ENCODE peak calls at places on chromosomes 16 and 17, in seven cellular contexts. Z, C, Y, J, D, A and H are unnamed samples. For H3K4me1, the result is how much of the 10 kb centered on the place peaks cover.

GRCh38 chr16:62041401-62041800 is 5.2 kb upstream of the CDH8 start:
- DNase-seq in Y (no peak), D (no peak), A (no peak), Z (peak), C (no peak), J (no peak), H (no peak)

GRCh38 chr17:63622571-63623390 is 564 bp downstream of the MAP3K3 start:
- DNase-seq in Z (peak), D (peak), J (peak), C (peak), A (peak), Y (peak), H (peak)

GRCh38 chr16:63612462-63613227 is 1509.2 kb downstream of the CDH11 start:
- DNase-seq in C (no peak), J (no peak), A (no peak), Y (no peak), Z (no peak), D (no peak), H (no peak)

GRCh38 chr16:11560701-11561439 is 25.8 kb downstream of the LITAF start:
- DNase-seq in J (no peak), A (peak), Y (peak), C (no peak), Z (peak), D (no peak), H (no peak)

GRCh38 chr16:78961464-78961863 is 639.1 kb downstream of the MAF start:
- DNase-seq in J (no peak), Y (no peak), C (no peak), A (no peak), D (no peak), Z (no peak), H (no peak)

GRCh38 chr17:37570527-37571093 is 38.6 kb downstream of the SYNRG start:
- DNase-seq in C (peak), Y (peak), Z (peak), A (no peak), J (no peak), D (peak), H (peak)

GRCh38 chr17:12522743-12523181 is 142.9 kb upstream of the MYOCD start:
- DNase-seq in A (no peak), J (no peak), Y (peak), Z (peak), D (peak), C (no peak), H (no peak)

GRCh38 chr17:50359005-50359699 is 13.2 kb downstream of the XYLT2 start:
- DNase-seq in Y (no peak), Z (no peak), J (no peak), D (peak), C (no peak), A (no peak), H (no peak)

GRCh38 chr16:31700200-31700529 is 172.5 kb downstream of the AHSP start:
- DNase-seq in C (no peak), A (no peak), D (no peak), J (peak), Y (no peak), Z (no peak), H (no peak)

GRCh38 chr16:1992475-1993292 is 2.9 kb downstream of the SYNGR3 start:
- DNase-seq in Z (no peak), A (no peak), D (no peak), Y (no peak), J (no peak), C (no peak), H (no peak)

GRCh38 chr17:81020767-81021497 is 14.0 kb upstream of the BAIAP2 start:
- DNase-seq in D (no peak), Y (peak), C (peak), Z (peak), J (no peak), A (no peak), H (peak)

GRCh38 chr16:11734025-11734652 is 8.5 kb downstream of the TXNDC11 start:
- DNase-seq in Y (peak), Z (no peak), A (no peak), J (no peak), C (peak), D (no peak), H (no peak)

GRCh38 chr17:77119668-77120301 is 21.0 kb upstream of the SEC14L1 start:
- DNase-seq in Z (no peak), A (no peak), J (no peak), C (no peak), D (no peak), Y (no peak), H (no peak)

GRCh38 chr16:19118938-19119431 is 5.2 kb downstream of the ITPRIPL2 start:
- DNase-seq in Y (peak), D (no peak), A (no peak), J (peak), C (no peak), Z (peak), H (no peak)

GRCh38 chr17:55177159-55177913 is 87.4 kb upstream of the HLF start:
- DNase-seq in Y (no peak), C (no peak), J (no peak), Z (no peak), A (no peak), D (no peak), H (no peak)

GRCh38 chr17:2982854-2983636 is 80.4 kb downstream of the OR1D5 start:
- DNase-seq in D (no peak), A (peak), J (peak), Z (peak), Y (peak), C (peak), H (peak)

GRCh38 chr17:42667088-42667951 is 8.2 kb downstream of the TUBG2 start:
- DNase-seq in C (no peak), Y (peak), J (peak), A (no peak), D (peak), Z (peak), H (peak)

GRCh38 chr16:54240180-54241125 is 46.1 kb downstream of the IRX3 start:
- DNase-seq in D (no peak), A (no peak), C (peak), J (no peak), Y (no peak), Z (no peak), H (no peak)

GRCh38 chr16:53084141-53084541 is 29.4 kb downstream of the CHD9 start:
- DNase-seq in A (no peak), J (peak), Y (no peak), D (no peak), Z (no peak), C (no peak), H (no peak)

GRCh38 chr16:2198283-2198682 is 1.9 kb upstream of the CASKIN1 start:
- DNase-seq in Z (no peak), D (no peak), A (no peak), Y (no peak), J (no peak), C (no peak), H (no peak)

GRCh38 chr16:81711609-81712329 is 67.3 kb upstream of the PLCG2 start:
- DNase-seq in J (no peak), Z (peak), Y (no peak), D (no peak), A (no peak), C (peak), H (no peak)

GRCh38 chr16:58027341-58028167 is 2.0 kb downstream of the MMP15 start:
- DNase-seq in D (peak), A (no peak), Z (peak), C (peak), Y (peak), J (no peak), H (peak)

GRCh38 chr16:78973041-78973440 is 627.5 kb downstream of the MAF start:
- DNase-seq in Y (no peak), C (no peak), J (no peak), Z (no peak), A (no peak), D (no peak), H (no peak)

GRCh38 chr16:49504626-49505025 is 131.0 kb downstream of the C16orf78 start:
- DNase-seq in D (no peak), Z (no peak), Y (no peak), A (no peak), C (no peak), J (no peak), H (no peak)

GRCh38 chr16:80167657-80168056 is 373.1 kb upstream of the DYNLRB2 start:
- DNase-seq in D (no peak), Z (no peak), J (no peak), Y (no peak), C (no peak), A (no peak), H (no peak)

GRCh38 chr17:1002412-1002753 is 5.5 kb downstream of the TIMM22 start:
- DNase-seq in J (no peak), Z (no peak), A (no peak), Y (no peak), C (no peak), D (no peak), H (no peak)

GRCh38 chr16:47613251-47613650 is 152.1 kb downstream of the PHKB start:
- DNase-seq in J (no peak), Z (no peak), D (no peak), Y (no peak), C (no peak), A (no peak), H (no peak)

GRCh38 chr17:27956601-27957445 is 63.7 kb upstream of the LYRM9 start:
- DNase-seq in Z (peak), A (no peak), J (no peak), Y (no peak), D (no peak), C (no peak), H (no peak)

GRCh38 chr17:82619211-82619610 is 29.0 kb downstream of the WDR45B start:
- DNase-seq in J (no peak), A (no peak), Y (no peak), D (no peak), C (no peak), Z (no peak), H (no peak)

GRCh38 chr17:82616021-82616703 is 32.1 kb downstream of the WDR45B start:
- DNase-seq in Y (no peak), J (no peak), A (no peak), Z (no peak), D (no peak), C (no peak), H (no peak)

GRCh38 chr17:82613283-82614094 is 34.8 kb downstream of the WDR45B start:
- DNase-seq in Z (no peak), C (no peak), Y (no peak), J (no peak), A (no peak), D (no peak), H (no peak)

GRCh38 chr17:82614095-82614631 is 34.1 kb downstream of the WDR45B start:
- DNase-seq in Y (no peak), Z (no peak), A (no peak), D (no peak), J (no peak), C (no peak), H (no peak)

GRCh38 chr17:82615084-82616020 is 32.9 kb downstream of the WDR45B start:
- DNase-seq in D (no peak), A (no peak), C (no peak), Z (no peak), J (no peak), Y (no peak), H (no peak)
- TF ChIP-seq CTCF in D (no peak), A (no peak), C (peak), Z (peak), J (no peak), Y (no peak), H (no peak)

DNA sequence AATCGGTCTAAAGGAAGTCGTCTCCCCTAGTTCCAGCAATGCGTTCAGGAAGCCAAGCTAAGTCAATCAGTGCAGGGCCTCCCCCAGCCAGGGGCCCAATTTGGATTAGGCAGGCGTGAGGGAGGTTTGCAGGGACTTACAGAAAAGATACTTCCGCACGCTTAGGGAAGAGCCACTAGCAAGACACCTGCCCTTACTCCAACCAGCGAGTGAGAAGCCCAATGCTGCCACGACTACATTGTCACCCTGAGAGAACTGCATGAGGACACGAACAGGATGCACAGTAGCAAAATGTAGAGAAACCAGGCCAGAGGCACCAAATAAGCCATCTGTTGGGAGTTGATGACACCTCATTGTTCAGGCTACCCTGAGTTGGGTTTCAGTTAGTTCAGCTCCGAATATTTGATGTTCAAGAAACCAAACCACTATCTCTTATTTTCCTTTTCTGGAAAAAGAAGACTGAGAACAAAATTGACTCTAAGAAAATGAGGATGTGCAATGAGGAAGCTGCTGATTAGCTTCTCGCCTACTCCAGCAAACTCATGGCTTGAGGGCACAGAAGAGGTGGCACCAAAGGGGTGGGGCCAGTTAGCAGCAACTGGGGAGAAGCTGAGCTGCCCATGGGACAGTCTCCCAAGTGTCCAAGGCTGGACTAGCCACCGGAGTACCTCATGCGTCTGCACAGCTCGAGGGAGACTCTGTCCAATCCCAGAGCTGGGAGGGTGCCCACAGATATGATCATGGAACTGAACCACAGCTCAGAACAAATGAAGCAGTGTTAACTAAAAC is 29.3 kb downstream of the TK2 start:
- DNase-seq in C (peak), A (no peak), Z (no peak), D (no peak), Y (peak), J (peak), H (peak)
- H3K4me1 ChIP-seq in C (half or more), A (half or more), Z (under half), D (half or more), Y (half or more), J (under half), H (under half)

GRCh38 chr16:56583351-56583910 is 5.9 kb upstream of the MT3 start:
- DNase-seq in J (no peak), D (no peak), Y (no peak), Z (no peak), A (no peak), C (no peak), H (no peak)
- H3K4me3 ChIP-seq in J (no peak), D (no peak), Y (no peak), Z (no peak), A (no peak), C (no peak), H (no peak)

GRCh38 chr16:8493885-8494487 is 96.3 kb downstream of the TMEM114 start:
- DNase-seq in J (no peak), Y (no peak), D (no peak), Z (no peak), C (no peak), A (no peak), H (no peak)
- TF ChIP-seq CTCF in J (no peak), Y (no peak), D (no peak), Z (peak), C (no peak), A (no peak), H (no peak)